ENCODE peak calls at places on chromosomes 11 and 22, in eight cellular contexts. A is mesenteric fat pad; P is A549; B is GM12865; Y is HEK293T; N is foreskin melanocyte; I is activated naive CD4-positive, alpha-beta T cell; D is stimulated activated CD8-positive, alpha-beta memory T cell treated with anti-CD3 and anti-CD28 coated beads, Interleukin-7, amount 100 ng/mL, for 1 hour. U is an unnamed sample.

GRCh38 chr11:120811731-120812130 is 212.2 kb upstream of the TBCEL start:
- DNase-seq in N (no peak), B (no peak), P (no peak), A (no peak), D (no peak), Y (no peak), I (no peak), U (no peak)

GRCh38 chr11:72781313-72782080 is 12.3 kb downstream of the STARD10 start:
- DNase-seq in A (no peak), P (no peak), D (peak), B (peak), I (peak), Y (peak), N (no peak), U (no peak)

GRCh38 chr11:41281131-41281742 is 178.2 kb downstream of the LRRC4C start:
- DNase-seq in B (no peak), A (no peak), N (no peak), D (no peak), Y (no peak), P (no peak), I (no peak), U (no peak)

GRCh38 chr11:47987781-47988180 is 7.4 kb downstream of the PTPRJ start:
- DNase-seq in A (no peak), B (no peak), D (no peak), I (no peak), P (no peak), Y (no peak), N (peak), U (no peak)

GRCh38 chr11:62958547-62959071 is 26.2 kb downstream of the SLC22A6 start:
- DNase-seq in N (peak), D (no peak), P (no peak), I (no peak), B (no peak), A (peak), Y (no peak), U (peak)

GRCh38 chr11:65425105-65425970 is 2.7 kb downstream of the NEAT1 start:
- DNase-seq in B (peak), I (peak), A (peak), P (peak), N (peak), Y (no peak), D (peak), U (peak)

GRCh38 chr11:117492578-117493251 is 165.1 kb downstream of the CEP164 start:
- DNase-seq in D (no peak), I (no peak), P (no peak), Y (no peak), N (no peak), A (no peak), B (no peak), U (no peak)

GRCh38 chr11:48041877-48042698 is 61.7 kb downstream of the PTPRJ start:
- DNase-seq in A (no peak), Y (no peak), N (peak), P (no peak), I (no peak), D (no peak), B (no peak), U (peak)

GRCh38 chr11:119365071-119365591 is 16.4 kb downstream of the USP2 start:
- DNase-seq in A (no peak), P (no peak), N (no peak), I (no peak), D (no peak), Y (no peak), B (no peak), U (no peak)

GRCh38 chr11:26187639-26188038 is 144.3 kb upstream of the ANO3 start:
- DNase-seq in I (no peak), P (peak), Y (no peak), D (no peak), N (no peak), A (no peak), B (no peak), U (no peak)

GRCh38 chr22:32106930-32107329 is 52.2 kb downstream of the C22orf42 start:
- DNase-seq in N (no peak), I (no peak), A (no peak), P (no peak), D (no peak), B (peak), Y (peak), U (no peak)

GRCh38 chr11:83063073-83063754 is 8.5 kb downstream of the RAB30 start:
- DNase-seq in I (no peak), N (no peak), B (peak), D (no peak), Y (no peak), P (no peak), A (no peak), U (no peak)

GRCh38 chr11:28767574-28767973 is 659.4 kb downstream of the METTL15 start:
- DNase-seq in P (peak), Y (no peak), B (no peak), N (no peak), I (no peak), D (no peak), A (no peak), U (no peak)

GRCh38 chr11:28146123-28146751 is 38.0 kb downstream of the METTL15 start:
- DNase-seq in A (no peak), P (peak), I (no peak), B (no peak), N (peak), Y (no peak), D (no peak), U (no peak)

GRCh38 chr11:69651834-69652620 is 11.1 kb downstream of the CCND1 start:
- DNase-seq in I (no peak), N (no peak), D (no peak), A (no peak), P (no peak), Y (no peak), B (no peak), U (no peak)

GRCh38 chr11:61842421-61842820 is 14.3 kb downstream of the FADS2 start:
- DNase-seq in I (no peak), Y (no peak), N (no peak), B (no peak), D (no peak), A (no peak), P (no peak), U (no peak)

GRCh38 chr11:113675003-113675471 is 31.1 kb downstream of the TMPRSS5 start:
- DNase-seq in P (no peak), N (no peak), B (peak), I (no peak), Y (no peak), D (no peak), A (no peak), U (no peak)

GRCh38 chr11:83782329-83782728 is 496.2 kb upstream of the CCDC90B start:
- DNase-seq in B (no peak), P (no peak), D (no peak), A (no peak), N (no peak), Y (no peak), I (no peak), U (no peak)

GRCh38 chr11:35118906-35119305 is 20.1 kb upstream of the CD44 start:
- DNase-seq in I (no peak), Y (no peak), P (no peak), A (no peak), D (no peak), N (no peak), B (peak), U (no peak)

GRCh38 chr11:6418958-6419611 is at the start of gene APBB1:
- DNase-seq in B (peak), I (peak), Y (peak), P (peak), A (peak), N (no peak), D (peak), U (no peak)

GRCh38 chr11:102708654-102709053 is 3.1 kb upstream of the MMP27 start:
- DNase-seq in I (no peak), D (no peak), N (no peak), Y (no peak), A (no peak), P (no peak), B (no peak), U (no peak)

GRCh38 chr11:47979378-47980092 is 824 bp upstream of the PTPRJ start:
- DNase-seq in A (no peak), Y (no peak), D (no peak), N (no peak), I (no peak), P (peak), B (no peak), U (no peak)

GRCh38 chr11:132054822-132055221 is 684.4 kb downstream of the NTM start:
- DNase-seq in I (no peak), P (no peak), N (no peak), Y (no peak), D (no peak), A (no peak), B (no peak), U (no peak)

GRCh38 chr11:130407978-130408377 is 20.4 kb downstream of the ADAMTS8 start:
- DNase-seq in I (no peak), D (no peak), P (peak), Y (no peak), B (no peak), A (no peak), N (peak), U (no peak)

GRCh38 chr11:64265176-64266160 is 14.1 kb downstream of the PLCB3 start:
- DNase-seq in Y (no peak), N (no peak), A (no peak), P (no peak), I (no peak), D (no peak), B (no peak), U (no peak)

GRCh38 chr11:62983536-62984199 is 1.1 kb downstream of the SLC22A6 start:
- DNase-seq in A (peak), B (no peak), D (no peak), N (no peak), Y (no peak), I (no peak), P (no peak), U (no peak)

GRCh38 chr11:103863497-103863896 is 172.9 kb upstream of the DDI1 start:
- DNase-seq in N (no peak), D (no peak), Y (no peak), P (no peak), B (no peak), I (no peak), A (no peak), U (no peak)

GRCh38 chr11:14373941-14374646 is 15.1 kb upstream of the RRAS2 start:
- DNase-seq in B (no peak), N (no peak), I (no peak), A (no peak), Y (no peak), P (peak), D (no peak), U (no peak)

U was measured in cardiac septum.